ENCODE peak calls at places on chromosome 10, in nine cellular contexts. G is SK-N-SH, D is adrenal gland, H is sigmoid colon, L is RWPE1, B is upper lobe of right lung, R is caudate nucleus, E is heart right ventricle, K is hepatocyte. O is an unnamed sample.

GRCh38 chr10:12780634-12781601 is 220.6 kb downstream of the CCDC3 start:
- DNase-seq in L (no peak), G (no peak), R (peak), K (no peak), B (no peak), D (no peak), H (peak), E (no peak), O (no peak)

GRCh38 chr10:28470873-28471704 is 61.8 kb upstream of the WAC start:
- DNase-seq in L (no peak), R (no peak), E (no peak), B (no peak), H (no peak), G (peak), D (no peak), K (no peak), O (no peak)

GRCh38 chr10:131787961-131788360 is 112.8 kb upstream of the PPP2R2D start:
- DNase-seq in D (no peak), R (no peak), G (no peak), E (no peak), L (no peak), K (no peak), H (peak), B (no peak), O (no peak)

GRCh38 chr10:86151613-86152012 is 215.0 kb downstream of the GRID1 start:
- DNase-seq in L (no peak), H (no peak), R (no peak), B (no peak), K (no peak), D (no peak), G (no peak), E (no peak), O (no peak)

GRCh38 chr10:94546058-94546595 is 539 bp downstream of the HELLS start:
- DNase-seq in B (no peak), L (peak), K (no peak), R (no peak), G (peak), H (no peak), E (no peak), D (no peak), O (no peak)

GRCh38 chr10:71933651-71934050 is 30.5 kb upstream of the CHST3 start:
- DNase-seq in E (no peak), H (no peak), L (no peak), D (no peak), G (no peak), K (no peak), B (no peak), R (no peak), O (no peak)

GRCh38 chr10:57864789-57865676 is 402.7 kb downstream of the IPMK start:
- DNase-seq in E (no peak), G (no peak), K (peak), D (no peak), B (no peak), H (no peak), R (no peak), L (no peak), O (no peak)

GRCh38 chr10:26994743-26995142 is 105.6 kb downstream of the ANKRD26 start:
- DNase-seq in H (no peak), G (peak), K (no peak), L (no peak), E (no peak), D (no peak), B (no peak), R (no peak), O (no peak)

GRCh38 chr10:89183571-89183970 is 23.5 kb downstream of the CH25H start:
- DNase-seq in L (no peak), R (no peak), H (no peak), G (no peak), D (no peak), B (no peak), E (no peak), K (no peak), O (no peak)

GRCh38 chr10:11178606-11179221 is 161.0 kb downstream of the CELF2 start:
- DNase-seq in E (peak), R (no peak), K (peak), D (no peak), G (peak), H (no peak), B (no peak), L (no peak), O (no peak)

GRCh38 chr10:26430641-26431163 is 7.4 kb upstream of the APBB1IP start:
- DNase-seq in K (no peak), D (no peak), H (no peak), G (no peak), R (no peak), L (no peak), E (no peak), B (no peak), O (no peak)

GRCh38 chr10:91745086-91745831 is 53.0 kb upstream of the TNKS2 start:
- DNase-seq in K (peak), E (no peak), B (no peak), D (no peak), H (no peak), R (no peak), L (peak), G (no peak), O (no peak)

GRCh38 chr10:123573236-123574147 is 92.7 kb upstream of the GPR26 start:
- DNase-seq in G (peak), H (peak), R (no peak), B (peak), L (peak), D (peak), E (peak), K (peak), O (peak)

GRCh38 chr10:59905066-59905734 is 1.2 kb downstream of the CCDC6 start:
- DNase-seq in E (peak), H (peak), G (peak), B (peak), L (no peak), D (peak), R (no peak), K (peak), O (no peak)

GRCh38 chr10:125989791-125990190 is 93.4 kb downstream of the FANK1 start:
- DNase-seq in L (no peak), R (no peak), K (no peak), B (no peak), H (no peak), E (no peak), D (no peak), G (no peak), O (no peak)

GRCh38 chr10:114481055-114481454 is 76.8 kb upstream of the AFAP1L2 start:
- DNase-seq in D (no peak), R (no peak), E (no peak), G (no peak), B (no peak), H (no peak), K (no peak), L (no peak), O (no peak)

GRCh38 chr10:85927952-85928677 is 438.5 kb downstream of the GRID1 start:
- DNase-seq in K (no peak), R (peak), L (peak), B (no peak), D (no peak), G (peak), E (peak), H (no peak), O (no peak)

GRCh38 chr10:95792874-95793285 is 36.9 kb downstream of the ENTPD1 start:
- DNase-seq in E (no peak), R (peak), D (peak), L (no peak), B (no peak), G (no peak), H (no peak), K (no peak), O (no peak)

GRCh38 chr10:71266147-71266917 is 52.7 kb upstream of the SLC29A3 start:
- DNase-seq in E (peak), K (peak), L (peak), B (peak), R (peak), G (peak), H (peak), D (no peak), O (no peak)

GRCh38 chr10:106535304-106535964 is 629.1 kb downstream of the SORCS1 start:
- DNase-seq in E (no peak), L (no peak), B (no peak), H (no peak), D (no peak), R (no peak), K (no peak), G (no peak), O (no peak)

GRCh38 chr10:47104101-47104707 is 193.0 kb downstream of the PTPN20 start:
- DNase-seq in R (no peak), K (no peak), L (no peak), B (no peak), E (no peak), H (no peak), G (no peak), D (no peak), O (no peak)

GRCh38 chr10:77504870-77505257 is 132.7 kb downstream of the KCNMA1 start:
- DNase-seq in E (no peak), R (peak), L (peak), K (peak), G (no peak), H (no peak), B (no peak), D (no peak), O (peak)

GRCh38 chr10:71302874-71303568 is 16.0 kb upstream of the SLC29A3 start:
- DNase-seq in B (no peak), G (peak), D (no peak), E (no peak), K (peak), L (peak), R (no peak), H (no peak), O (no peak)

GRCh38 chr10:80204801-80205477 is 398 bp downstream of the ANXA11 start:
- DNase-seq in R (no peak), E (peak), K (peak), L (peak), D (no peak), H (peak), G (peak), B (peak), O (no peak)

GRCh38 chr10:92790449-92790848 is 57.9 kb upstream of the EXOC6 start:
- DNase-seq in B (no peak), R (no peak), L (no peak), D (no peak), E (no peak), H (no peak), G (no peak), K (no peak), O (no peak)

GRCh38 chr10:19168584-19168983 is 120.0 kb downstream of the MALRD1 start:
- DNase-seq in L (no peak), K (no peak), R (no peak), B (no peak), E (no peak), G (peak), H (no peak), D (no peak), O (no peak)

GRCh38 chr10:89404082-89404481 is 10.3 kb upstream of the IFIT5 start:
- DNase-seq in E (no peak), B (no peak), D (no peak), G (no peak), R (no peak), K (no peak), L (no peak), H (no peak), O (no peak)

DNA sequence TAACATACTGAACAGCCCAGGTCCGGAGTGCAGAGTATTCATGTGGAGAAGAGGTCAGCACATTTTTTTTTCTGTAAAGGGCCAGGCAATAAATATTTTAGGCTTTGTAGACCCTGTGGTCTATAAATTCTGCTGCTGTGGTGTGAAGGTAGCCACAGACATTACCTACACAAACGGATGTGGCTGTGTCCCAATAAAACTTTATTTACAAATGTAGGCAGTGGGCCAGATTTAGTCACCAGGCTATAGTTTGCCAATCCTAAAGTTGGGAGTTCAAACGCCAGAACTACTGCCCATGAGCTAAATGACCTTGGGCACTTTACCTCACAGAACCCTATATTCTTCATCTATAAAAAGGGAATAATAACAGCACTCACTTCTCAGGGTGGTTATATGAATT is 13.4 kb downstream of the FAM53B start:
- DNase-seq in H (no peak), R (no peak), G (no peak), E (no peak), K (no peak), L (no peak), D (no peak), B (no peak), O (no peak)
- H3K27ac ChIP-seq in H (peak), R (peak), G (no peak), E (no peak), K (no peak), L (no peak), D (no peak), B (no peak), O (no peak)

GRCh38 chr10:6186894-6187256 is 15.9 kb upstream of the PFKFB3 start:
- DNase-seq in D (no peak), R (no peak), K (no peak), G (no peak), L (no peak), E (no peak), B (peak), H (peak), O (no peak)
- H3K27ac ChIP-seq in D (no peak), R (no peak), K (no peak), G (no peak), L (no peak), E (no peak), B (no peak), H (no peak), O (no peak)

DNA sequence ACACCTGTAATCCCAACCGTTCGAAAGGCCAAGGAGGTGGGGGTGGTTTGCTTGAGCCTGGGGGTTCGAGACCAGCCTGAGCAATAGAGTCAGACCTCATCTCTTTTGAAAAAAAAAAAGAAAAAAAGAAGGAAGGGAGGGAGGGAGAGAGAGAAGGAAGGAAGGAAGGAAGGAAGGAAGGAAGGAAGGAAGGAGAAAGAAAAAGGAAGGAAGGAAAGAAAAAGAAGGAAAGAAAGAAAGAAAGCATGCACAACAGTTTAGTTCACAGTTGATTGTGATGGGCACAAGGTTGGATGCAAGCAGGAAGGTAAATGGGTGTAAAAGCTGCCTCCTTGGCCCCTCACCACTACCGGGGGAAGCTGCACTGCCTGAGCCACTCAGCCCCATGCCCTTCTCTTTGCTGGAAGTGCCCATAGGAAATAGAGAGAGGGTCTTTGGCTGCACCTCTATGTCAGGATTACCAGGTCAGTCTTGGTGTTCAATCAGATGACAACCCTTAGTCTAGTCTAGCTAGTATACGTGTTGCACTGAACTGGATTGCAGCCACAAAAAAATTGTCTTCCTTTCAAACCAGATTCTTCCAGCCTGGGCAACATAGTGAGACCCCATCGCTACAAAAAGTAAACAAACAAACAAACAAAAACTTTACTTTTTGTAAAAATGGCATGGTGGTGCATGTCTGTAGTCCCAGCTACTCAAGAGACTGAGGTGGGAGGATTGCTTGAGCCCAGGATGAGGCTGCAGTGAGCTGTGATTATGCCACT is 20.0 kb downstream of the MAP3K8 start:
- DNase-seq in E (no peak), G (no peak), R (no peak), K (no peak), L (no peak), H (no peak), D (no peak), B (no peak), O (no peak)
- H3K27ac ChIP-seq in E (peak), G (peak), R (no peak), K (peak), L (peak), H (peak), D (peak), B (peak), O (peak)

GRCh38 chr10:98338318-98338717 is 70.3 kb upstream of the LOXL4 start:
- DNase-seq in D (no peak), E (no peak), R (no peak), K (no peak), G (no peak), H (no peak), B (no peak), L (no peak), O (no peak)
- H3K27ac ChIP-seq in D (no peak), E (no peak), R (no peak), K (no peak), G (no peak), H (no peak), B (no peak), L (no peak), O (no peak)

DNA sequence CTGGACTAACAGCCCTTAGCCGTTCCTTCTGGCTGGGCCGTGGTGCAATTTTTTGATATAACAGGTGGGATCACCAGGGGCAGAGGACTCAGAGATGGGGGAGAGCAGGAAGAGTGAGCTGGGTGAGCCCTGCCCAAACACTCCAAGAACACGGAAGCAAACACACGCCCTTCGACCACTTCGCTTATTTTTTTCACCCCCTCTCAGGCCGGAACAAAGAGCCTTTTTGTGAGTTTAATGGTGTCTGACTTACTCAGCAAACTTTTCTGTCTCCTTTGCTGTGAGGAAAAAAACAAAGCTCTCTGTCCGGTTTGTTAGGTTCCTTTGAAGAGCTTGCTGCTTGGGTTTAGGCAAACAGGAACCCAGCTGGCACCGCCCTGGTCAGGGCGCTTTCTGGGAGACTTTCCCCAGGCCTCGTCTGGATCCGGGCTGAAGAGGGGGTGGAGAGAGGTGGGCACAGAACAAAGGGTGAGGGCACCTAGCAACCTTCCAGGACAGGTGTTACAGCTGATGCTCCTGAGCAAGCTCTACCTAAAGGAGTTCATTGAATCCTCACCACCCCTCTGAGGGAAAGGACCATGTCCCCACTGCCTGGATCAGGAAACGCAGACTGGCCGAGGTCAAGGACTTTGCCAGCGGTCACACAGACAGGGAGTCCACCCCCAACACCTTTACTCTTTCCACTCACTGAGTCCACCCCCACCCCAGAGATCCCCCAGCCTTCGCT is 23.3 kb downstream of the CALML3 start:
- DNase-seq in B (peak), R (no peak), L (no peak), E (no peak), D (no peak), G (no peak), H (peak), K (peak), O (no peak)
- H3K27ac ChIP-seq in B (peak), R (peak), L (peak), E (peak), D (peak), G (no peak), H (peak), K (peak), O (peak)

GRCh38 chr10:51422311-51423120 is 276.9 kb downstream of the CSTF2T start:
- DNase-seq in D (peak), L (peak), B (no peak), G (peak), E (peak), R (peak), H (peak), K (peak), O (no peak)

GRCh38 chr10:51419416-51420093 is 279.8 kb downstream of the CSTF2T start:
- DNase-seq in R (no peak), H (no peak), G (no peak), E (no peak), B (no peak), D (no peak), L (no peak), K (no peak), O (no peak)

GRCh38 chr10:51421853-51422252 is 277.5 kb downstream of the CSTF2T start:
- DNase-seq in G (no peak), B (no peak), K (no peak), R (no peak), D (no peak), H (no peak), E (no peak), L (no peak), O (no peak)

GRCh38 chr10:51425431-51425830 is 274.0 kb downstream of the CSTF2T start:
- DNase-seq in L (no peak), H (no peak), G (peak), R (no peak), D (no peak), B (no peak), K (no peak), E (peak), O (no peak)

DNA sequence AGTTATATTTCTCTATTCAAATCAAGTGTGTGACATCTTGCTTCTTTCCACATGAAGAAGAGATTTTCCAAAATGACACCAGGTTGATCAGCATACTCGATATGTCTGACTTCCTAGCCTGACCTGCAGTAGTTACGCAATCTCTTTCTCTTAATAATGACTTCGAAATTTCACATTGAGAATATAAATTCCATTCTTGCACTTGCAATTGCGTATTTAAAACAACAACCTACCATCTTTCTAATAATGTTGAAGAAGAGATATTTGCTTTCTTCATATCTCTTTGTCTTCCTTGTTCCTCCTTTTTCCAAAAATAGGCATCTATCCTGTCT is 276.3 kb downstream of the CSTF2T start:
- DNase-seq in H (no peak), L (no peak), B (no peak), R (no peak), E (no peak), K (no peak), D (no peak), G (no peak), O (no peak)
- H3K27ac ChIP-seq in H (peak), L (no peak), B (no peak), R (no peak), E (no peak), K (no peak), D (no peak), G (no peak), O (no peak)

DNA sequence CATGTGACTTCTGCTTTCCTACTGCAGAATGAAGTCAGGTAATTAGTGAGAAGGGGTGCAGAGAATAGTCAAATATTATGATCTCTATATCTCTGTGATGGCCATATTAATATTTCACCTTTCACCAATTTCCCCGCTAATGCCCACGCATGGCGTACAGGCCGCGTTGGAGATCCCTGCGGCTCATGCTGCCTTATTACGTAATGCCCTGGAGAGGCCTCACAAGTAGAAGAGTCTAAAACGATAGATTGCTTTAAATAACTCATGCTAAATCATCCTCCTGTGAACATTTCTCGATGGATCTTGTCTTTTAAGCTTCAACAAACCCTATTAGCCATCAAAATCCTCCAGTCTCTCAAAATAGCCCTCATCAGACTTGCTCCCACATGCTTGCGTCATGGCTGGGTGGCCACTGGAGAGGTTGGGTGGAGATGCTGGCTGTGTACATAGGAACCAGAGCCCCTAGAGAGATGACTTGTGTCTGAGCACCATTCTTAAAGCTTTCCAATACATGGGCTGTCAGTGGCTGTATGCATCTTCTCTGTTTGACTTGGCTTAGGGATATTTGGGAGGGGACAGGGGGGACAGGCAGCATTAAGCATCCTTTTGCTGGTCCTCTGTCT is 79.5 kb upstream of the INSYN2A start:
- DNase-seq in E (no peak), G (no peak), L (no peak), D (no peak), H (no peak), K (no peak), R (no peak), B (no peak), O (no peak)
- H3K27ac ChIP-seq in E (no peak), G (no peak), L (no peak), D (no peak), H (no peak), K (no peak), R (no peak), B (no peak), O (no peak)

O was measured in RWPE2.